ENCODE peak calls at places on chromosomes 7 and 10, in four cellular contexts. One of them, this sample, is unnamed.

GRCh38 chr10:103451871-103452713 is at the start of gene CALHM2:
- DNase-seq in K562: no peak
- DNase-seq in H1: peak
- DNase-seq in GM12891: peak
- DNase-seq in this sample: peak

GRCh38 chr10:115857856-115858255 is 415.1 kb downstream of the GFRA1 start:
- DNase-seq in GM12891: no peak
- DNase-seq in K562: no peak
- DNase-seq in H1: no peak
- DNase-seq in this sample: no peak

GRCh38 chr10:31929260-31929985 is 792 bp upstream of the ARHGAP12 start:
- DNase-seq in H1: peak
- DNase-seq in K562: peak
- DNase-seq in GM12891: no peak
- DNase-seq in this sample: peak

GRCh38 chr7:30082686-30083085 is 52.1 kb upstream of the MTURN start:
- DNase-seq in K562: no peak
- DNase-seq in H1: no peak
- DNase-seq in GM12891: no peak
- DNase-seq in this sample: no peak

GRCh38 chr10:15188629-15189028 is 20.1 kb upstream of the NMT2 start:
- DNase-seq in GM12891: no peak
- DNase-seq in H1: no peak
- DNase-seq in K562: no peak
- DNase-seq in this sample: no peak

GRCh38 chr7:157712666-157713235 is 375.9 kb downstream of the DNAJB6 start:
- DNase-seq in GM12891: no peak
- DNase-seq in H1: no peak
- DNase-seq in K562: no peak
- DNase-seq in this sample: no peak

GRCh38 chr10:50275650-50276235 is 24.4 kb upstream of the ASAH2 start:
- DNase-seq in GM12891: peak
- DNase-seq in K562: peak
- DNase-seq in H1: peak
- DNase-seq in this sample: no peak

GRCh38 chr10:93199221-93199681 is 125.6 kb downstream of the CYP26A1 start:
- DNase-seq in GM12891: no peak
- DNase-seq in K562: no peak
- DNase-seq in H1: no peak
- DNase-seq in this sample: no peak

GRCh38 chr10:115956225-115957009 is 316.6 kb downstream of the GFRA1 start:
- DNase-seq in GM12891: no peak
- DNase-seq in K562: no peak
- DNase-seq in H1: no peak
- DNase-seq in this sample: no peak

GRCh38 chr10:132110091-132110490 is 44.3 kb downstream of the JAKMIP3 start:
- DNase-seq in K562: no peak
- DNase-seq in H1: peak
- DNase-seq in GM12891: no peak
- DNase-seq in this sample: no peak

GRCh38 chr10:124961248-124961570 is 19.3 kb downstream of the ZRANB1 start:
- DNase-seq in K562: no peak
- DNase-seq in H1: no peak
- DNase-seq in GM12891: no peak
- DNase-seq in this sample: no peak

GRCh38 chr10:47340613-47341170 is 7.5 kb upstream of the RBP3 start:
- DNase-seq in H1: peak
- DNase-seq in K562: peak
- DNase-seq in GM12891: peak
- DNase-seq in this sample: peak

GRCh38 chr7:131346885-131347592 is 19.4 kb downstream of the MKLN1 start:
- DNase-seq in H1: no peak
- DNase-seq in GM12891: no peak
- DNase-seq in K562: no peak
- DNase-seq in this sample: no peak

GRCh38 chr7:29917583-29917982 is 72.0 kb downstream of the SCRN1 start:
- DNase-seq in H1: no peak
- DNase-seq in K562: no peak
- DNase-seq in GM12891: no peak
- DNase-seq in this sample: no peak

GRCh38 chr7:73704640-73705550 is 14.6 kb downstream of the STX1A start:
- DNase-seq in GM12891: no peak
- DNase-seq in H1: no peak
- DNase-seq in K562: no peak
- DNase-seq in this sample: no peak

GRCh38 chr10:24821986-24822385 is 98.3 kb upstream of the ARHGAP21 start:
- DNase-seq in K562: no peak
- DNase-seq in H1: no peak
- DNase-seq in GM12891: no peak
- DNase-seq in this sample: no peak

GRCh38 chr10:24816997-24817396 is 93.3 kb upstream of the ARHGAP21 start:
- DNase-seq in H1: no peak
- DNase-seq in K562: no peak
- DNase-seq in GM12891: no peak
- DNase-seq in this sample: no peak

GRCh38 chr10:24824124-24824523 is 100.4 kb upstream of the ARHGAP21 start:
- DNase-seq in K562: no peak
- DNase-seq in GM12891: no peak
- DNase-seq in H1: no peak
- DNase-seq in this sample: no peak

GRCh38 chr10:24822557-24822956 is 98.9 kb upstream of the ARHGAP21 start:
- DNase-seq in H1: no peak
- DNase-seq in GM12891: peak
- DNase-seq in K562: no peak
- DNase-seq in this sample: peak

DNA sequence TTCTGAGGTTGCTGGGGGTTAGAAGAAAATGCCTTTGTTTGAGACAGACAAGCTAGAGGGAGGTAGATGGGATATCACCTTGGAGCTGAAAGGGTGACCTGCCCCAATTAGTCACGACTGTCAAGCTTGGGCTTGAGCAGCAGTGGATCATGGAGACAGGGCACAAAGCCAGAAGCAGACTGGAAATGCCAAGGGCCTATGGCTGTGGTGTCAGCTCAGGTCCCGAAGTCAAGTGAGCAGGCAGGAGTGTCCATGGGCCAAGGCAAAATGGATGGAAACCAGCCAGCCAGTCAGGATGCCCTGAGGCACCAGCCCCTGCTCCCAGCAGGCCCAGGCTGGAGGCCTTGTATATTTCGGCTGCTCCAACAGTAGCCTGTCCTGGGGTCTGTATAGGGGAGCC is 96.9 kb upstream of the ARHGAP21 start:
- DNase-seq in H1: no peak
- DNase-seq in K562: no peak
- DNase-seq in GM12891: no peak
- DNase-seq in this sample: no peak
- TF ChIP-seq TAF1 in H1: no peak
- TF ChIP-seq TAF1 in K562: no peak
- TF ChIP-seq TAF1 in GM12891: no peak
- TF ChIP-seq TAF1 in this sample: no peak

DNA sequence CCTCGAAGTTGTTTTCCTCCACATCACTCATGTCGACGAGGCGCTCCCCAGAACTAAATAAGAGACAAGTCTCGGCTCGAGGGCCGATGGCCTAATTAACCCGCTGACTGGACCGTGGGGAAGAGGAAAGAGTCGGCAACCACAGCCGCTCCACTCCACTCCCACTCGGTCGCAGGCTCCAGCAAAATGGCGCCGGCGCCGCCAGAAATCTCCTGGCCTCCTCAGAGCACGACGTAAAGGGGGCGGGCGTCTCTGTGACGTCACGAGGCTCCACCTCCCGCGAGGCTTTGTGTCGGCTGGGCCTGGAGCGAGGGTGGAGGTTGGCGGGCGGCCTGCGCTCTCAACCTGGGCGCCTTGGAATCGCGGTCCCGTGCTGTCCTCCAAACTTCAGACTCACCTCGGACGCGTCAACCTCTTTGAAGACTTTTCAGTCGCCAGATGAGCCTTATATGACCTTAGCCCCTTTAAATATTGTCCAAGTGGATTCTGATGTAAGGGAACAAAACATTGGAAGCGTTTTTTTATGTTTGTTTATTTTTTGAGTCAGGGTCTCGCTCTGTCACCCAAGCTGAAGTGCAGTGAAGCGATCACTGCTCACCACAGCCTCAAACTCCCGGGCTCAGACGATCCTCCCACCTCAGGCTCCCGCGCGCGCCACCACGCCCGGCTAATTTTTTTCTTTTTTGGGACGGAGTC is at the start of gene TRA2A:
- DNase-seq in H1: peak
- DNase-seq in GM12891: peak
- DNase-seq in K562: peak
- DNase-seq in this sample: peak
- TF ChIP-seq POLR2A in H1: peak
- TF ChIP-seq POLR2A in GM12891: peak
- TF ChIP-seq POLR2A in K562: peak
- TF ChIP-seq POLR2A in this sample: peak

GRCh38 chr10:5575482-5576153 is 50.9 kb downstream of the CALML3 start:
- DNase-seq in K562: no peak
- DNase-seq in GM12891: no peak
- DNase-seq in H1: no peak
- DNase-seq in this sample: no peak
- TF ChIP-seq POLR2AphosphoS5 in K562: no peak
- TF ChIP-seq POLR2AphosphoS5 in GM12891: no peak
- TF ChIP-seq POLR2AphosphoS5 in H1: no peak
- TF ChIP-seq POLR2AphosphoS5 in this sample: no peak

GRCh38 chr7:115409682-115410426 is 488.0 kb downstream of the MDFIC start:
- DNase-seq in GM12891: no peak
- DNase-seq in K562: no peak
- DNase-seq in H1: no peak
- DNase-seq in this sample: no peak
- TF ChIP-seq TAF1 in GM12891: no peak
- TF ChIP-seq TAF1 in K562: no peak
- TF ChIP-seq TAF1 in H1: no peak
- TF ChIP-seq TAF1 in this sample: no peak

DNA sequence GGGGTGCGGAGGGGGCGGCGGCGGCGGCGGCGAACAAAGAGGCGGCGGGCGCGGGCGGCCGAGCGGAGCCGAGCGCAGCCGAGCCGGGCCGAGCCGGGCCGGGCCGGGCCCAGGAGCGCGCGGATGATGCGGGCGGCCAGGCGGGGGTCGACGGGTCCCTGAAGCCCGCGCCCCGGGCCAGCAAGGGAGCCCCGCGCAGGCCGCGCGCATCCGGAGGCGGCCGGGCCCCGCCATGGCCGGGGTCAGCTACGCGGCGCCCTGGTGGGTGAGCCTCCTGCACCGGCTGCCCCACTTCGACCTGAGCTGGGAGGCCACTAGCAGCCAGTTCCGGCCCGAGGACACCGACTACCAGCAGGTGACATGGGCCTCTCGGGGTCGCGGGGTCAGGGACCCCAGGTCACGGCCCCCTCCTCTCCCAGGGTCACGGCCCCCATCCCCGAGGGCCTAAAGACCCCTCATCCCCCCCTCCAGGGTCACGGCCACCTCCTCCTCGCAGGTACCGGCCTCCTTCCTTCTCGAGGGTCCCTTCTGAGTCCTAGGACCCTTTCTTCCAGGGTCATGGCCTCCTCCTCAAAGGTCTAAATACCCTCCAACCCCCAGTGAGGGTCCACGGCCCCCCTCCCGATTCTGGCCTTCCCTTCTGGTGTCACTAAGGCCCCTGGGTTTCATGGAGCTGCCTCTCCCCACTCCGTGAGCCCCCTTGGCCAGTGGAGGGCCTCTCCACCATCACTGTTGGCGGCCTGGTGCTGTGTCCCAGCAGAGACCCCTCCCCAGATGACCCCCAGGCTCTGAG is at the start of gene TTYH3:
- DNase-seq in K562: no peak
- DNase-seq in GM12891: no peak
- DNase-seq in H1: peak
- DNase-seq in this sample: no peak
- TF ChIP-seq POLR2A in K562: no peak
- TF ChIP-seq POLR2A in GM12891: no peak
- TF ChIP-seq POLR2A in H1: no peak
- TF ChIP-seq POLR2A in this sample: no peak

GRCh38 chr7:20085086-20085485 is 132.1 kb downstream of the MACC1 start:
- DNase-seq in K562: no peak
- DNase-seq in GM12891: no peak
- DNase-seq in H1: no peak
- DNase-seq in this sample: no peak

GRCh38 chr7:20083781-20084180 is 133.4 kb downstream of the MACC1 start:
- DNase-seq in GM12891: no peak
- DNase-seq in H1: no peak
- DNase-seq in K562: no peak
- DNase-seq in this sample: no peak

DNA sequence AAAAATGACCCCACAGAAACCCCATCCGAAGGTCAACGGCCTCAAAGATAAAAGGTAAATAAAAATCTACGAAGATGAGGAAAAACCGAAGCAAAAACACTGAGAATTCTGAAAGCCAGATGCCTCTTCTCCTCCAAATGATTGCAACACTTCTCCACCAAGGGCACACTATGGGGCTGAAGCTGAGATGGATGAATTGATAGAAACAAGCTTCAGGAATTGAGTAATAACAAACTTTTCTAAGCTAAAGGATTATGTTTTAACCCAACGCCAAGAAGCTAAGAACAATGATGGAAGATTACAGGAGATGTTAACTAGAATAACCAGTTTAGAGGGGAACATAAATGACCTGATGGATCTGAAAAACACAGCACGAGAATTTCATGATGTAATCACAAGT is 127.8 kb downstream of the MACC1 start:
- DNase-seq in H1: no peak
- DNase-seq in K562: no peak
- DNase-seq in GM12891: no peak
- DNase-seq in this sample: no peak
- TF ChIP-seq POLR2AphosphoS5 in H1: no peak
- TF ChIP-seq POLR2AphosphoS5 in K562: no peak
- TF ChIP-seq POLR2AphosphoS5 in GM12891: no peak
- TF ChIP-seq POLR2AphosphoS5 in this sample: no peak

DNA sequence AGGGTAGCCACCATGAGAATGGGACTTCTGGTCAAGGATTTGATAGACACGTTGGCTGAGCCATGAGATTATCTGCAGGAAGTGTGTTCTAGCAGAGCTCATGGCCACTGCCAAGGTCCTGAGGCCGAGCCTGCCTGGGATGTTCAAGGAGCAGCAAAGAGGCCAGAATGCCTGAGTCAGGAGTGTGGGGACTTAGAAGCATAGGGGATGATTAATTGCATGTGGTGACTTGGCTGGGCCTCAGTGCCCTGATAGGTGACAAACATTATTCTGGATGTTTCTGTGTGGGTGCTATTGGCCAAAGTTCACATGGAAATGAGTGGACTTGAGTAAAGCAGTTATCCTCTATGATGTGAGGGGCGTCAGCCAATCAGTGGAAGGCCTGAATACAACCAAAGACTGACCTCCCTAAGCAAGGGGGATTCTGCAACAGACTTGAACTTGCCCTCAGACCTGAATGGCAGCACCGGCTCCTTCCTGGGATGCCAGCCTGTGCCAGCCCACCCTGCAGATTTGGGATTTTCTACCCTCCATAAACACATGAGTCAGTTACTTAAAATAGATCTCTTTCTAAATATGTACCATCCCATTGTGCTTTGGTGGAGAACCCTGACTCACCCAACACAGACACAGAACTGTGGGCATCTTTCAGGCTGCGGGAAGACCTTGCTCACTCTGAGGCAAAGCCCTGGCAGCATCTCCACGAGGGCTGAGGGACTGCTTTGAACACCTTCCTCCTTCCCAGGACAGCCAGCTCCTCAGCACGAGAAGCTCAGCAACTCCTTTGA is 363.9 kb upstream of the MGMT start:
- DNase-seq in H1: no peak
- DNase-seq in K562: no peak
- DNase-seq in GM12891: no peak
- DNase-seq in this sample: no peak
- TF ChIP-seq TAF1 in H1: no peak
- TF ChIP-seq TAF1 in K562: no peak
- TF ChIP-seq TAF1 in GM12891: no peak
- TF ChIP-seq TAF1 in this sample: no peak